ENCODE peak calls at places on chromosomes 7 and 10, in nine cellular contexts. G is NB4, E is tibial artery, M is Peyer's patch, L is adrenal gland, C is HFFc6, S is mesothelial cell of epicardium, B is Calu3, H is neural crest cell. Y is an unnamed sample.
A peak's percentile ranks its signal among the peaks of the same experiment; 100 is the strongest.

GRCh38 chr10:106169241-106169640 is 995.3 kb downstream of the SORCS1 start:
- DNase-seq in G (no peak), E (no peak), M (no peak), L (no peak), C (no peak), S (no peak), B (no peak), H (no peak), Y (no peak)

GRCh38 chr10:108167766-108168165 is 1003.3 kb upstream of the SORCS1 start:
- DNase-seq in G (no peak), E (no peak), M (no peak), L (no peak), C (no peak), S (no peak), B (no peak), H (no peak), Y (no peak)

GRCh38 chr7:117445206-117445605 is 17.9 kb upstream of the ASZ1 start:
- DNase-seq in G (no peak), E (no peak), M (no peak), L (no peak), C (no peak), S (no peak), B (peak; percentile 74), H (no peak), Y (no peak)

GRCh38 chr10:119567978-119568377 is 25.5 kb upstream of the RGS10 start:
- DNase-seq in G (no peak), E (no peak), M (no peak), L (no peak), C (no peak), S (no peak), B (no peak), H (no peak), Y (no peak)

GRCh38 chr10:131520206-131520605 is 208.7 kb upstream of the TCERG1L start:
- DNase-seq in G (no peak), E (no peak), M (no peak), L (no peak), C (no peak), S (no peak), B (no peak), H (no peak), Y (no peak)

GRCh38 chr10:78696791-78697420 is 371.9 kb upstream of the ZMIZ1 start:
- DNase-seq in G (no peak), E (no peak), M (no peak), L (no peak), C (no peak), S (no peak), B (no peak), H (no peak), Y (no peak)

GRCh38 chr10:97335188-97335619 is 675 bp upstream of the FRAT2 start:
- DNase-seq in G (no peak), E (no peak), M (peak; percentile 54), L (no peak), C (no peak), S (no peak), B (no peak), H (peak; percentile 2), Y (no peak)

GRCh38 chr10:46547881-46548780 is 8.3 kb downstream of the GPRIN2 start:
- DNase-seq in G (no peak), E (peak; percentile 19), M (peak; percentile 54), L (peak; percentile 16), C (no peak), S (no peak), B (peak; percentile 17), H (no peak), Y (peak; percentile 42)

GRCh38 chr7:48296976-48297375 is 125.7 kb downstream of the ABCA13 start:
- DNase-seq in G (no peak), E (no peak), M (no peak), L (no peak), C (no peak), S (no peak), B (no peak), H (no peak), Y (no peak)

GRCh38 chr7:157709531-157710251 is 372.9 kb downstream of the DNAJB6 start:
- DNase-seq in G (no peak), E (no peak), M (peak; percentile 29), L (no peak), C (no peak), S (no peak), B (no peak), H (no peak), Y (no peak)

GRCh38 chr10:8511026-8511425 is 456.5 kb downstream of the GATA3 start:
- DNase-seq in G (no peak), E (no peak), M (no peak), L (no peak), C (no peak), S (no peak), B (no peak), H (no peak), Y (no peak)

GRCh38 chr10:120012566-120012965 is 120.0 kb downstream of the SEC23IP start:
- DNase-seq in G (no peak), E (no peak), M (no peak), L (no peak), C (peak; percentile 34), S (no peak), B (peak; percentile 1), H (no peak), Y (no peak)

GRCh38 chr10:128540806-128541739 is 414.9 kb upstream of the MKI67 start:
- DNase-seq in G (peak; percentile 10), E (no peak), M (no peak), L (no peak), C (no peak), S (no peak), B (no peak), H (peak; percentile 36), Y (no peak)

GRCh38 chr10:103481974-103482531 is 3.0 kb upstream of the CALHM3 start:
- DNase-seq in G (peak; percentile 87), E (peak; percentile 38), M (no peak), L (no peak), C (peak; percentile 72), S (no peak), B (peak; percentile 36), H (peak; percentile 23), Y (no peak)

GRCh38 chr10:13371879-13372470 is 23.9 kb upstream of the SEPHS1 start:
- DNase-seq in G (peak; percentile 77), E (peak; percentile 61), M (peak; percentile 69), L (peak; percentile 72), C (peak; percentile 77), S (peak; percentile 38), B (peak; percentile 76), H (peak; percentile 73), Y (peak; percentile 65)

GRCh38 chr10:3754727-3755439 is 30.1 kb downstream of the KLF6 start:
- DNase-seq in G (no peak), E (no peak), M (no peak), L (peak; percentile 78), C (peak; percentile 85), S (no peak), B (peak; percentile 73), H (no peak), Y (no peak)

GRCh38 chr7:51082096-51082840 is 234.3 kb downstream of the COBL start:
- DNase-seq in G (no peak), E (no peak), M (no peak), L (no peak), C (no peak), S (no peak), B (no peak), H (no peak), Y (no peak)

GRCh38 chr10:133334495-133335237 is 2.0 kb downstream of the CALY start:
- DNase-seq in G (no peak), E (no peak), M (peak; percentile 55), L (no peak), C (no peak), S (no peak), B (no peak), H (no peak), Y (no peak)

GRCh38 chr10:60238408-60239100 is 151.1 kb downstream of the ANK3 start:
- DNase-seq in G (peak; percentile 60), E (no peak), M (no peak), L (no peak), C (peak; percentile 13), S (no peak), B (peak; percentile 61), H (no peak), Y (no peak)
- TF ChIP-seq CTCF in G (peak; percentile 3), E (no peak), M (peak; percentile 39), L (no peak), C (peak; percentile 47), S (no peak), B (peak; percentile 42), H (no peak), Y (no peak)

GRCh38 chr7:17946591-17946990 is 6.3 kb upstream of the SNX13 start:
- DNase-seq in G (no peak), E (no peak), M (no peak), L (no peak), C (no peak), S (no peak), B (no peak), H (no peak), Y (no peak)

GRCh38 chr7:17943006-17943405 is 2.7 kb upstream of the SNX13 start:
- DNase-seq in G (no peak), E (no peak), M (no peak), L (no peak), C (no peak), S (no peak), B (no peak), H (no peak), Y (no peak)

GRCh38 chr7:17947606-17948005 is 7.3 kb upstream of the SNX13 start:
- DNase-seq in G (no peak), E (no peak), M (no peak), L (no peak), C (no peak), S (no peak), B (no peak), H (no peak), Y (no peak)

GRCh38 chr7:17942231-17942630 is 1.9 kb upstream of the SNX13 start:
- DNase-seq in G (no peak), E (no peak), M (no peak), L (no peak), C (no peak), S (no peak), B (no peak), H (no peak), Y (no peak)

DNA sequence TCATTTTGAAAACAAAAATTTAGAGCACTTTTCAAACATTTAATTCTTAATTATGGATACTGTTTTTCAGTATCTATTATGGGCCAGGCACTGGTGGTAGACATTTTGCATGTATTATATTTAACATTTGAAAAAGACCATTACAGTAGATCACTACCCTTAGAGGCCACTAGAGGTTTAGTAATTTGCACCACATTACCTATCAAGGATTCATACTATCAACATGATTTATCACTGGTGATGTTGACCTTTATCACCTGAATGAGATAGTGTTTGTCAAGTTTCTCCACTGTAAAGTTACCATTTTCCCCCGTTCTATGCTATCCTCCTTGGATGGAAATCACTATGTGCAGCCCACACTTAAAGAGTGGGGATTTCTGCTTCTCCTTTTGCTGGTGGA is 4.4 kb upstream of the SNX13 start:
- DNase-seq in G (no peak), E (no peak), M (no peak), L (no peak), C (no peak), S (no peak), B (no peak), H (no peak), Y (no peak)
- TF ChIP-seq CTCF in G (peak; percentile 2), E (no peak), M (peak; percentile 16), L (peak; percentile 30), C (peak; percentile 61), S (no peak), B (no peak), H (peak; percentile 29), Y (peak; percentile 42)

GRCh38 chr10:31123946-31124345 is 92.3 kb upstream of the ZNF438 start:
- DNase-seq in G (no peak), E (no peak), M (no peak), L (no peak), C (no peak), S (no peak), B (no peak), H (no peak), Y (no peak)
- TF ChIP-seq CTCF in G (no peak), E (no peak), M (no peak), L (no peak), C (no peak), S (no peak), B (no peak), H (no peak), Y (no peak)

GRCh38 chr10:49748006-49748405 is 14.1 kb downstream of the OGDHL start:
- DNase-seq in G (no peak), E (no peak), M (no peak), L (no peak), C (no peak), S (no peak), B (no peak), H (no peak), Y (no peak)
- TF ChIP-seq CTCF in G (no peak), E (no peak), M (no peak), L (no peak), C (no peak), S (no peak), B (no peak), H (no peak), Y (no peak)

Y was measured in CD14-positive monocyte.